ENCODE peak calls at places on chromosome 6, in four cellular contexts. One of them, this sample, is unnamed.

GRCh38 chr6:136111831-136112230 is 138.3 kb downstream of the MTFR2 start:
- DNase-seq in adipocyte: no peak
- DNase-seq in activated effector memory CD4-positive, alpha-beta T cell treated with Interleukin-2 at 50 U/mL for 16 hours: no peak
- DNase-seq in H54: no peak
- DNase-seq in this sample: no peak

GRCh38 chr6:93731306-93731705 is 311.9 kb upstream of the EPHA7 start:
- DNase-seq in adipocyte: no peak
- DNase-seq in H54: no peak
- DNase-seq in activated effector memory CD4-positive, alpha-beta T cell treated with Interleukin-2 at 50 U/mL for 16 hours: no peak
- DNase-seq in this sample: no peak

GRCh38 chr6:148873868-148874267 is 127.0 kb downstream of the UST start:
- DNase-seq in H54: no peak
- DNase-seq in adipocyte: no peak
- DNase-seq in activated effector memory CD4-positive, alpha-beta T cell treated with Interleukin-2 at 50 U/mL for 16 hours: no peak
- DNase-seq in this sample: no peak

GRCh38 chr6:43368517-43369160 is 808 bp downstream of the ZNF318 start:
- DNase-seq in H54: peak; percentile 61
- DNase-seq in adipocyte: peak; percentile 86
- DNase-seq in activated effector memory CD4-positive, alpha-beta T cell treated with Interleukin-2 at 50 U/mL for 16 hours: peak; percentile 4
- DNase-seq in this sample: no peak

GRCh38 chr6:7424967-7425807 is 35.6 kb downstream of the RIOK1 start:
- DNase-seq in activated effector memory CD4-positive, alpha-beta T cell treated with Interleukin-2 at 50 U/mL for 16 hours: no peak
- DNase-seq in adipocyte: peak; percentile 69
- DNase-seq in H54: no peak
- DNase-seq in this sample: no peak

GRCh38 chr6:8225113-8225512 is 122.8 kb upstream of the EEF1E1 start:
- DNase-seq in adipocyte: no peak
- DNase-seq in H54: no peak
- DNase-seq in activated effector memory CD4-positive, alpha-beta T cell treated with Interleukin-2 at 50 U/mL for 16 hours: no peak
- DNase-seq in this sample: no peak

GRCh38 chr6:169783971-169784930 is 32.8 kb downstream of the ERMARD start:
- DNase-seq in adipocyte: no peak
- DNase-seq in H54: no peak
- DNase-seq in activated effector memory CD4-positive, alpha-beta T cell treated with Interleukin-2 at 50 U/mL for 16 hours: no peak
- DNase-seq in this sample: no peak

GRCh38 chr6:154991207-154991606 is 3.9 kb upstream of the TIAM2 start:
- DNase-seq in adipocyte: no peak
- DNase-seq in activated effector memory CD4-positive, alpha-beta T cell treated with Interleukin-2 at 50 U/mL for 16 hours: no peak
- DNase-seq in H54: no peak
- DNase-seq in this sample: no peak

GRCh38 chr6:6557871-6558270 is 30.6 kb upstream of the LY86 start:
- DNase-seq in H54: no peak
- DNase-seq in activated effector memory CD4-positive, alpha-beta T cell treated with Interleukin-2 at 50 U/mL for 16 hours: no peak
- DNase-seq in adipocyte: no peak
- DNase-seq in this sample: no peak

GRCh38 chr6:42199106-42199981 is 4.6 kb upstream of the GUCA1B start:
- DNase-seq in activated effector memory CD4-positive, alpha-beta T cell treated with Interleukin-2 at 50 U/mL for 16 hours: no peak
- DNase-seq in H54: no peak
- DNase-seq in adipocyte: peak; percentile 16
- DNase-seq in this sample: no peak

GRCh38 chr6:75143186-75143585 is 62.7 kb downstream of the COL12A1 start:
- DNase-seq in adipocyte: peak; percentile 91
- DNase-seq in H54: no peak
- DNase-seq in activated effector memory CD4-positive, alpha-beta T cell treated with Interleukin-2 at 50 U/mL for 16 hours: no peak
- DNase-seq in this sample: no peak

GRCh38 chr6:4352731-4353130 is 217.4 kb upstream of the ECI2 start:
- DNase-seq in adipocyte: peak; percentile 6
- DNase-seq in activated effector memory CD4-positive, alpha-beta T cell treated with Interleukin-2 at 50 U/mL for 16 hours: no peak
- DNase-seq in H54: no peak
- DNase-seq in this sample: no peak

GRCh38 chr6:13395272-13396237 is 67.2 kb upstream of the TBC1D7 start:
- DNase-seq in activated effector memory CD4-positive, alpha-beta T cell treated with Interleukin-2 at 50 U/mL for 16 hours: no peak
- DNase-seq in H54: peak; percentile 37
- DNase-seq in adipocyte: peak; percentile 74
- DNase-seq in this sample: no peak

GRCh38 chr6:11207199-11207968 is 25.1 kb downstream of the NEDD9 start:
- DNase-seq in activated effector memory CD4-positive, alpha-beta T cell treated with Interleukin-2 at 50 U/mL for 16 hours: no peak
- DNase-seq in H54: no peak
- DNase-seq in adipocyte: peak; percentile 95
- DNase-seq in this sample: peak; percentile 84

GRCh38 chr6:111604259-111605099 is 1.2 kb downstream of the TRAF3IP2 start:
- DNase-seq in adipocyte: peak; percentile 90
- DNase-seq in H54: no peak
- DNase-seq in activated effector memory CD4-positive, alpha-beta T cell treated with Interleukin-2 at 50 U/mL for 16 hours: no peak
- DNase-seq in this sample: no peak

GRCh38 chr6:29676981-29677601 is 3.9 kb downstream of the ZFP57 start:
- DNase-seq in adipocyte: no peak
- DNase-seq in H54: no peak
- DNase-seq in activated effector memory CD4-positive, alpha-beta T cell treated with Interleukin-2 at 50 U/mL for 16 hours: no peak
- DNase-seq in this sample: no peak

GRCh38 chr6:132962936-132963579 is 148.7 kb downstream of the RPS12 start:
- DNase-seq in H54: peak; percentile 2
- DNase-seq in activated effector memory CD4-positive, alpha-beta T cell treated with Interleukin-2 at 50 U/mL for 16 hours: peak; percentile 4
- DNase-seq in adipocyte: peak; percentile 75
- DNase-seq in this sample: peak; percentile 15

GRCh38 chr6:100347901-100348550 is 116.7 kb downstream of the SIM1 start:
- DNase-seq in activated effector memory CD4-positive, alpha-beta T cell treated with Interleukin-2 at 50 U/mL for 16 hours: no peak
- DNase-seq in adipocyte: peak; percentile 52
- DNase-seq in H54: no peak
- DNase-seq in this sample: no peak

GRCh38 chr6:36577298-36577697 is 16.9 kb upstream of the SRSF3 start:
- DNase-seq in activated effector memory CD4-positive, alpha-beta T cell treated with Interleukin-2 at 50 U/mL for 16 hours: no peak
- DNase-seq in adipocyte: peak; percentile 68
- DNase-seq in H54: peak; percentile 72
- DNase-seq in this sample: peak; percentile 79

GRCh38 chr6:111871207-111871606 is 2.0 kb downstream of the FYN start:
- DNase-seq in adipocyte: no peak
- DNase-seq in activated effector memory CD4-positive, alpha-beta T cell treated with Interleukin-2 at 50 U/mL for 16 hours: no peak
- DNase-seq in H54: no peak
- DNase-seq in this sample: no peak

GRCh38 chr6:119848706-119849105 is 499.1 kb upstream of the MAN1A1 start:
- DNase-seq in adipocyte: no peak
- DNase-seq in H54: no peak
- DNase-seq in activated effector memory CD4-positive, alpha-beta T cell treated with Interleukin-2 at 50 U/mL for 16 hours: no peak
- DNase-seq in this sample: no peak

GRCh38 chr6:108562503-108562993 is 1.8 kb downstream of the FOXO3 start:
- DNase-seq in H54: peak; percentile 70
- DNase-seq in adipocyte: peak; percentile 79
- DNase-seq in activated effector memory CD4-positive, alpha-beta T cell treated with Interleukin-2 at 50 U/mL for 16 hours: no peak
- DNase-seq in this sample: peak; percentile 71

GRCh38 chr6:158697798-158698197 is 47.9 kb downstream of the SYTL3 start:
- DNase-seq in activated effector memory CD4-positive, alpha-beta T cell treated with Interleukin-2 at 50 U/mL for 16 hours: no peak
- DNase-seq in adipocyte: peak; percentile 33
- DNase-seq in H54: no peak
- DNase-seq in this sample: no peak

GRCh38 chr6:158718431-158719126 is 68.7 kb downstream of the SYTL3 start:
- DNase-seq in H54: no peak
- DNase-seq in activated effector memory CD4-positive, alpha-beta T cell treated with Interleukin-2 at 50 U/mL for 16 hours: no peak
- DNase-seq in adipocyte: no peak
- DNase-seq in this sample: no peak

GRCh38 chr6:81362246-81362645 is 390.2 kb downstream of the TENT5A start:
- DNase-seq in adipocyte: peak; percentile 48
- DNase-seq in activated effector memory CD4-positive, alpha-beta T cell treated with Interleukin-2 at 50 U/mL for 16 hours: no peak
- DNase-seq in H54: peak; percentile 3
- DNase-seq in this sample: no peak

GRCh38 chr6:160462551-160463109 is 114.5 kb downstream of the SLC22A3 start:
- DNase-seq in adipocyte: peak; percentile 53
- DNase-seq in activated effector memory CD4-positive, alpha-beta T cell treated with Interleukin-2 at 50 U/mL for 16 hours: peak; percentile 26
- DNase-seq in H54: peak; percentile 13
- DNase-seq in this sample: peak; percentile 81

GRCh38 chr6:146851837-146852236 is 253.1 kb downstream of the ADGB start:
- DNase-seq in activated effector memory CD4-positive, alpha-beta T cell treated with Interleukin-2 at 50 U/mL for 16 hours: no peak
- DNase-seq in H54: peak; percentile 0
- DNase-seq in adipocyte: peak; percentile 60
- DNase-seq in this sample: no peak

GRCh38 chr6:61909541-61909940 is 376.5 kb downstream of the KHDRBS2 start:
- DNase-seq in H54: no peak
- DNase-seq in activated effector memory CD4-positive, alpha-beta T cell treated with Interleukin-2 at 50 U/mL for 16 hours: no peak
- DNase-seq in adipocyte: no peak
- DNase-seq in this sample: no peak

This sample was measured in SW 1271.